ENCODE peak calls at places on chromosomes 13 and 19, in ten cellular contexts. Q is CD8-positive, alpha-beta T cell; P is HS-27A; I is iPS DF 6.9; W is activated T-cell treated with anti-CD3 and anti-CD28 coated beads, Interleukin-2, amount 50 U/mL, for 72 hours; M is T47D; R is EL; S is glutamatergic neuron; B is NB4; Y is stimulated activated CD4-positive, alpha-beta T cell treated with anti-CD3 and anti-CD28 coated beads, Interleukin-4, amount 100 ng/mL, for 24 hours. X is an unnamed sample.

GRCh38 chr19:29520390-29520789 is 5.4 kb upstream of the VSTM2B start:
- DNase-seq in B (no peak), S (peak), W (no peak), Q (no peak), M (no peak), R (no peak), Y (no peak), P (no peak), I (no peak), X (no peak)

GRCh38 chr13:107962209-107962608 is 253.1 kb downstream of the LIG4 start:
- DNase-seq in R (no peak), M (peak), P (no peak), Q (no peak), Y (no peak), S (no peak), I (no peak), B (no peak), W (no peak), X (no peak)

GRCh38 chr13:53007872-53008271 is 20.7 kb upstream of the OLFM4 start:
- DNase-seq in P (no peak), M (no peak), S (no peak), Q (no peak), R (no peak), I (no peak), Y (no peak), W (no peak), B (no peak), X (no peak)

GRCh38 chr19:15318241-15318691 is 14.1 kb downstream of the BRD4 start:
- DNase-seq in Y (no peak), R (no peak), B (no peak), P (no peak), Q (no peak), S (no peak), W (no peak), M (no peak), I (no peak), X (no peak)

GRCh38 chr13:51451467-51452390 is 1.1 kb downstream of the INTS6 start:
- DNase-seq in M (peak), Q (peak), P (no peak), S (peak), B (peak), W (peak), R (peak), I (no peak), Y (peak), X (peak)

GRCh38 chr13:113048766-113049165 is 56.8 kb upstream of the F7 start:
- DNase-seq in I (no peak), S (peak), B (no peak), P (no peak), Y (no peak), W (no peak), M (no peak), R (no peak), Q (no peak), X (no peak)

GRCh38 chr13:50589139-50589538 is 254.4 kb downstream of the DLEU7 start:
- DNase-seq in S (no peak), B (peak), W (no peak), I (no peak), P (peak), R (peak), Q (no peak), Y (no peak), M (no peak), X (peak)

GRCh38 chr13:109816979-109817275 is 30.5 kb upstream of the IRS2 start:
- DNase-seq in M (no peak), Y (no peak), R (peak), S (no peak), B (no peak), Q (no peak), W (no peak), I (no peak), P (peak), X (no peak)

GRCh38 chr19:46787331-46788100 is 878 bp downstream of the SLC1A5 start:
- DNase-seq in W (peak), B (peak), R (peak), I (no peak), M (peak), Y (peak), Q (no peak), P (no peak), S (peak), X (peak)

GRCh38 chr19:28045621-28046020 is 1167.3 kb downstream of the UQCRFS1 start:
- DNase-seq in Q (no peak), I (no peak), Y (no peak), B (no peak), P (no peak), S (no peak), W (no peak), M (no peak), R (no peak), X (no peak)

GRCh38 chr13:109410868-109411267 is 375.5 kb downstream of the IRS2 start:
- DNase-seq in S (no peak), I (no peak), P (no peak), B (no peak), Q (no peak), Y (no peak), R (no peak), W (no peak), M (no peak), X (no peak)

GRCh38 chr13:98976941-98977340 is 923 bp downstream of the DOCK9 start:
- DNase-seq in M (no peak), P (no peak), Q (no peak), B (no peak), S (no peak), W (no peak), Y (no peak), R (no peak), I (no peak), X (no peak)

GRCh38 chr13:64057372-64058020 is 2641.8 kb upstream of the PCDH20 start:
- DNase-seq in I (no peak), R (no peak), S (no peak), W (no peak), Y (no peak), Q (no peak), B (no peak), P (no peak), M (no peak), X (no peak)

GRCh38 chr19:34667349-34668076 is 9.4 kb downstream of the SCGB2B2 start:
- DNase-seq in W (no peak), Y (no peak), M (peak), I (no peak), P (peak), Q (no peak), S (peak), B (peak), R (peak), X (no peak)

GRCh38 chr19:5487222-5487621 is 32.0 kb downstream of the ZNRF4 start:
- DNase-seq in R (no peak), Y (no peak), S (no peak), I (no peak), W (no peak), Q (no peak), M (peak), B (no peak), P (no peak), X (peak)

GRCh38 chr13:49297338-49297737 is 49.6 kb downstream of the CDADC1 start:
- DNase-seq in B (no peak), R (no peak), I (no peak), P (no peak), W (no peak), M (no peak), Y (no peak), S (no peak), Q (no peak), X (no peak)

GRCh38 chr19:42472402-42473147 is 29.8 kb upstream of the CXCL17 start:
- DNase-seq in S (no peak), Y (no peak), Q (no peak), W (no peak), P (no peak), B (no peak), I (no peak), M (no peak), R (no peak), X (no peak)